ENCODE peak calls at places on chromosomes 3 and 15, in four cellular contexts. G is SK-N-SH, Y is K562, C is H1. M is an unnamed sample.

GRCh38 chr15:83784975-83785374 is 131.1 kb downstream of the ADAMTSL3 start:
- DNase-seq in G (no peak), Y (no peak), C (no peak), M (no peak)

GRCh38 chr3:89059201-89059600 is 48.2 kb upstream of the EPHA3 start:
- DNase-seq in G (no peak), Y (no peak), C (no peak), M (no peak)

GRCh38 chr3:141764946-141765345 is 1.7 kb downstream of the GRK7 start:
- DNase-seq in G (no peak), Y (no peak), C (no peak), M (no peak)

GRCh38 chr15:70098461-70099166 is 897 bp upstream of the TLE3 start:
- DNase-seq in G (peak), Y (peak), C (no peak), M (peak)

GRCh38 chr3:23055733-23056376 is 147.3 kb upstream of the UBE2E2 start:
- DNase-seq in G (no peak), Y (no peak), C (no peak), M (no peak)

GRCh38 chr15:83380026-83380425 is 67.1 kb upstream of the SH3GL3 start:
- DNase-seq in G (no peak), Y (no peak), C (no peak), M (peak)

GRCh38 chr3:122918576-122919290 is 108.8 kb downstream of the SEMA5B start:
- DNase-seq in G (no peak), Y (no peak), C (no peak), M (no peak)

GRCh38 chr3:161317077-161317476 is 54.2 kb downstream of the SPTSSB start:
- DNase-seq in G (no peak), Y (no peak), C (no peak), M (no peak)

GRCh38 chr3:68866157-68866556 is 66.2 kb downstream of the TAFA4 start:
- DNase-seq in G (no peak), Y (no peak), C (no peak), M (no peak)

GRCh38 chr3:145531548-145531947 is 629.4 kb downstream of the PLOD2 start:
- DNase-seq in G (no peak), Y (no peak), C (no peak), M (no peak)

GRCh38 chr15:61621146-61621545 is 392.0 kb upstream of the RORA start:
- DNase-seq in G (peak), Y (peak), C (no peak), M (peak)

GRCh38 chr15:90154861-90155626 is 46.1 kb upstream of the SEMA4B start:
- DNase-seq in G (peak), Y (no peak), C (no peak), M (peak)

GRCh38 chr15:67433495-67434099 is 87.3 kb upstream of the C15orf61 start:
- DNase-seq in G (peak), Y (peak), C (peak), M (peak)

GRCh38 chr3:156787926-156788663 is 38.1 kb upstream of the LEKR1 start:
- DNase-seq in G (peak), Y (peak), C (no peak), M (peak)

GRCh38 chr15:95990833-95991232 is 339.7 kb upstream of the NR2F2 start:
- DNase-seq in G (no peak), Y (no peak), C (no peak), M (no peak)

GRCh38 chr3:136042608-136043221 is 77.2 kb downstream of the PPP2R3A start:
- DNase-seq in G (peak), Y (peak), C (no peak), M (peak)

GRCh38 chr3:78153973-78154372 is 1114.1 kb downstream of the ROBO2 start:
- DNase-seq in G (no peak), Y (no peak), C (no peak), M (no peak)

GRCh38 chr3:29100292-29100691 is 180.6 kb upstream of the RBMS3 start:
- DNase-seq in G (no peak), Y (no peak), C (no peak), M (no peak)

GRCh38 chr3:5666455-5666854 is 478.9 kb downstream of the EDEM1 start:
- DNase-seq in G (no peak), Y (no peak), C (no peak), M (no peak)

GRCh38 chr15:75307778-75308390 is 25.2 kb downstream of the GOLGA6D start:
- DNase-seq in G (peak), Y (peak), C (peak), M (peak)

GRCh38 chr3:46349484-46350261 is 4.2 kb upstream of the CCR2 start:
- DNase-seq in G (no peak), Y (no peak), C (no peak), M (no peak)

GRCh38 chr15:73927003-73927475 is 777 bp downstream of the LOXL1 start:
- DNase-seq in G (no peak), Y (no peak), C (no peak), M (no peak)

GRCh38 chr3:153087595-153088566 is 74.1 kb upstream of the RAP2B start:
- DNase-seq in G (no peak), Y (no peak), C (no peak), M (no peak)

GRCh38 chr3:126679318-126679751 is 24.4 kb upstream of the TXNRD3 start:
- DNase-seq in G (peak), Y (peak), C (peak), M (peak)

GRCh38 chr15:38545179-38545578 is 19.4 kb downstream of the RASGRP1 start:
- DNase-seq in G (no peak), Y (no peak), C (no peak), M (no peak)

GRCh38 chr3:16402451-16402850 is 111.0 kb downstream of the RFTN1 start:
- DNase-seq in G (no peak), Y (no peak), C (no peak), M (no peak)

DNA sequence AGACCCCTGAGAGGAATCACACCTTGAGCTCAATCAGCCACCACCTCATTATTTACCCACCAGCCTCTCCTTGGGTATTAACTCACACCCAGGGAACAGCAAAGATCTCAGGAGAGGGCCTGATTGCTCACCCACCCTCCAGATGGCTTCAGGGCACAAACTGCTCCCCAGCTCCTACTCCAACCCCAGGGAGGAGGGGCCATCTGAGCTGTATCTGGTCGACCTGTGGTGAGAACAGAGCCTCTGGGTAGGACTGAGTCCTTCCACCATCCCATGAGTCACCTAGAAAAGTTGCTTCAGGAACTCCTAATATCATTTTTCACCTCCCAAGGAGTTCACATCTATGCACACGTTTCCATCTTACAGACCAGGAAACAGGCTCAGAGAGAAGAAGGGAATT is 44.8 kb upstream of the HES1 start:
- DNase-seq in G (no peak), Y (no peak), C (no peak), M (peak)
- TF ChIP-seq CHD2 in G (no peak), Y (no peak), C (no peak), M (no peak)

DNA sequence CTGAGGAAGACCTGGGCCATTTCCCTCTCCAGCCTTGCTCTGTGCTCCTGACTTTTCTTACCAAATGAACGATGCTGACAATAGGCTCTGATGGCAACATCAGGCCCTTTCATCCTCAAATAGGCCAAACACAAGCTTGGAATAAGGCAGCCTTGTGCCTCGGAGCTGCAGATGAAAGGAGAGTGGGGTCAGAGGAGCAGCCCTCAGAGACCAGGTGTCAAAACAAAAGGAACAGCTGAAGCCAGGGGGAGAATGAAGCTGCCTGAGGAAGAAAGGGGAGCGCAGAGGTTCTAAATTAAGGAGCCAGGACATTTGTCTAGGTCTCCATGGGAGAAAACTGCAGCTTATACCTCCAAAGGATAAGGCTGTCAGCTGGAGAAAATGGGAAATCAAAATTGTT is 5.1 kb downstream of the BFSP2 start:
- DNase-seq in G (no peak), Y (no peak), C (no peak), M (no peak)
- TF ChIP-seq CHD2 in G (no peak), Y (no peak), C (no peak), M (no peak)

GRCh38 chr3:13022348-13023250 is 50.6 kb downstream of the IQSEC1 start:
- DNase-seq in G (peak), Y (no peak), C (peak), M (peak)
- TF ChIP-seq CHD2 in G (peak), Y (no peak), C (no peak), M (no peak)

DNA sequence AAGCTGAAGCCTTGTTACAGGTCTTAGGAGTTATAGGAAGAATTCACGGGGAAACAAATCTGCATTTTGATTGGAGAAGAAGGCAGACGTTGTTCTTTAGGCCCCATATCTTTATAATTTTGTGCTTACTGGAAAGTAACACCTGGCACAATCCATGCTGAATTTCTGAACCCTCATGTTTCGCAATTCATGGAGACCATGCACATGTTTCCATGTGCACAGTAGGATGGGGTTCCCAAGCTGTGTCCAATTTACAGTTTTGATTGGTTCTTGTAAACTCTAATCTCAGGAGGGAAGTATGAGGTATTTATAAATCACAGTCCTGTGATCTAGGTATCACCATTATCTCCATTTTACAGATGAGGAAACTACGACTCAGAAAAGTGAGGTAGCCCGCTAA is 7.8 kb upstream of the SCAANT1 start:
- DNase-seq in G (no peak), Y (no peak), C (no peak), M (no peak)
- TF ChIP-seq CHD2 in G (no peak), Y (no peak), C (no peak), M (no peak)

GRCh38 chr3:128438488-128439072 is 28.1 kb downstream of the DNAJB8 start:
- DNase-seq in G (peak), Y (peak), C (no peak), M (no peak)
- TF ChIP-seq CHD2 in G (no peak), Y (no peak), C (no peak), M (no peak)

DNA sequence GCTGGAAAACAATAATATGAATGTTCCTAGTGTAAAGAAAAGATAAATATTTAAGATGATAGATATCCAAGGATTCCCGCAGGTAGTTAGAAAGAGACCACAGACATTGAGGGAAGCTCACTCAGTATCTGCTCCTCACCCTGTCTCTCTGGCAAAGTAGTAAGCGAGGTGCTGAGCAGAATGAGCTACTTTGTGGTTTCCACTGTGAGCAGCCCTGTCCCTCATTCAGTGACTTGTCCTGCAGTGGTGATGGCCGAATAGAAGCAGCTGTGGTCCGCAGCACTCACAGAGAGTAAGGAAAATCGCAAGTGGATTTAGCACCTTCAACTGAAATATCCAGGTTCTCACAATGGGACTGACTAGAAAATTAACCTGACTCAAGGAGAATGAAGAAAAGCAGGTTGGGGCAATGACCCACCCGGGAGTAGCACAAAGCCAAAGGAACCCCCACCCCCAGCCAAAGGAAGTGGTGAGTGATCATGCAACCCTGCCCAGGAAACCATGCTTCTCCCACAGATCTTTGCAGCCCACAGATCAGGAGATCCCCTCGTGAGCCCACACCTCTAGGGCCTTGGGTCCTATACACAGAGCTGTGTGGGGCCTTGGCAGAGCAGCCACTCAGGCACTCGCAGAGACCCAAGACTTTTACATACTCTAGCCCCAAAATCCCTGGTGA is 21.8 kb upstream of the SLC25A38 start:
- DNase-seq in G (no peak), Y (no peak), C (no peak), M (no peak)
- TF ChIP-seq CHD2 in G (no peak), Y (no peak), C (no peak), M (no peak)

M was measured in A549.